ENCODE peak calls at places on chromosome 5, in six cellular contexts. H is spleen, A is GM23338, X is prostate gland, Q is stomach, V is endothelial cell of umbilical vein. O is an unnamed sample.

GRCh38 chr5:141604318-141604717 is 14.5 kb downstream of the DIAPH1 start:
- DNase-seq in V (peak; percentile 45), Q (peak; percentile 34), X (no peak), H (no peak), A (peak; percentile 67), O (no peak)

GRCh38 chr5:37043693-37044092 is 167.1 kb downstream of the NIPBL start:
- DNase-seq in X (no peak), V (no peak), H (no peak), A (peak; percentile 38), Q (no peak), O (no peak)

GRCh38 chr5:10528056-10528816 is 35.6 kb upstream of the ANKRD33B start:
- DNase-seq in A (no peak), V (no peak), H (no peak), Q (no peak), X (no peak), O (no peak)

GRCh38 chr5:139391570-139392323 is 2.0 kb upstream of the MZB1 start:
- DNase-seq in A (peak; percentile 59), X (no peak), V (no peak), Q (no peak), H (no peak), O (no peak)

GRCh38 chr5:3597727-3598082 is 2.1 kb downstream of the IRX1 start:
- DNase-seq in Q (no peak), V (no peak), H (no peak), X (no peak), A (no peak), O (no peak)

GRCh38 chr5:154513669-154514084 is 35.6 kb upstream of the HAND1 start:
- DNase-seq in X (no peak), Q (no peak), A (no peak), V (no peak), H (no peak), O (no peak)

GRCh38 chr5:150531686-150532085 is 23.8 kb downstream of the NDST1 start:
- DNase-seq in X (no peak), H (no peak), V (no peak), A (no peak), Q (no peak), O (no peak)

GRCh38 chr5:56522972-56523371 is 289.8 kb upstream of the ANKRD55 start:
- DNase-seq in X (no peak), H (no peak), A (no peak), Q (no peak), V (peak; percentile 87), O (peak; percentile 42)

GRCh38 chr5:31113101-31113500 is 80.4 kb upstream of the CDH6 start:
- DNase-seq in H (no peak), V (no peak), X (no peak), A (no peak), Q (no peak), O (no peak)

GRCh38 chr5:128304121-128304520 is 220.6 kb downstream of the SLC12A2 start:
- DNase-seq in X (no peak), H (no peak), Q (no peak), V (peak; percentile 16), A (no peak), O (no peak)

GRCh38 chr5:181186902-181187499 is 18.0 kb downstream of the TRIM7 start:
- DNase-seq in V (peak; percentile 15), H (peak; percentile 64), X (no peak), Q (no peak), A (peak; percentile 37), O (no peak)

GRCh38 chr5:172670444-172670843 is 29.4 kb downstream of the NEURL1B start:
- DNase-seq in A (no peak), X (no peak), Q (no peak), H (no peak), V (no peak), O (no peak)

GRCh38 chr5:172669808-172670402 is 28.8 kb downstream of the NEURL1B start:
- DNase-seq in A (peak; percentile 32), Q (no peak), X (no peak), H (peak; percentile 65), V (no peak), O (no peak)

GRCh38 chr5:172666251-172666650 is 25.2 kb downstream of the NEURL1B start:
- DNase-seq in H (no peak), X (no peak), Q (no peak), A (peak; percentile 70), V (no peak), O (no peak)

GRCh38 chr5:172665049-172665541 is 24.0 kb downstream of the NEURL1B start:
- DNase-seq in A (no peak), X (no peak), V (no peak), H (peak; percentile 76), Q (no peak), O (no peak)

DNA sequence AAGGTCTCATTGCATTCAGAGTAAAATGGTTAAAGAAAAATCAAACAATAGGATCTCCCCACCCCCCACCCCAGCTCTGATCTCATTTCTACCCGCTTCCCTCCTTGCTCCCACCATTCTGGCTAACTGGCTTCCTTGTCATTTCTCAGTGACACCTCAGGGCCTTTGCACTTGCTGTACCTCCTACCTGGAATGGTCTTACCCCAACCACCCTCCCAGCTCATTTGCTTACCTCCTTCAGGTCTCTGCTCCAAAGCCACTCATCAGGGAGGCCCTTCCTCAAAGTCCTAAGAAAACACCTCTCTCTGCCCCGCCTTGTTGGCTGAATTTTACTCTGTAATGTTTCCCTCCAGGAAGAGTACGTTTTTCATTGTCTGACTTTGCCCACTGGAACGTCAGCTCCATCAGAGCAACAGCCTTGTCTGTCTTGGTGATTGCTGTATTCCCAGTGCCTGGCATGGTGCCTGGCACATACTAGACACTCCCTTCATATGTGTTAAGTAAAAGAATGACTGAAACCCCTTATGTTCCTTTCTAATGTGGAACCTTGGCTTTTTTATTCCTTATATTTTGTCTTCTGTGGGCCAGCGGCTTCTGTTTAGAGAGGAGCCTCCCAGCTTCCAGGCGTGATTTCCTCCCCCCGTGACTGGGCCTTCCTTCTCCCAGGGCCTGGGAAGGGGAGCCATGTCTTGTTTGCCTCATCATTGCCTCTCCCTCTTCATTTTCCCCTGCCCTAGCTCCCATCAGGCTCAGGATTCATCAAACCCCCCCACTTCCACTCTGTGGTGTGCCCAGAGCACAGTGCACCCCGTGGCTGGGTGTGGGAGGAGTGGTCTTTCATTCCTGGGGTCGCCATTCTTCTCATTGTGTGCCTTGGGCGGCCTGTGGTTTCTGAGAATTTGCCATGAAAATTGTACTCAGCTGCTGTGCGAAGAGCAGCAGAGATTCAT is 27.0 kb downstream of the NEURL1B start:
- DNase-seq in H (no peak), V (no peak), Q (no peak), X (no peak), A (no peak), O (no peak)
- TF ChIP-seq POLR2AphosphoS5 in H (no peak), V (no peak), Q (no peak), X (no peak), A (no peak), O (no peak)

GRCh38 chr5:180113660-180114303 is 42.2 kb upstream of the RNF130 start:
- DNase-seq in A (no peak), Q (no peak), H (no peak), X (no peak), V (no peak), O (no peak)

GRCh38 chr5:180112101-180112861 is 40.7 kb upstream of the RNF130 start:
- DNase-seq in V (no peak), A (no peak), Q (no peak), X (no peak), H (peak; percentile 56), O (no peak)

GRCh38 chr5:180114304-180115003 is 42.9 kb upstream of the RNF130 start:
- DNase-seq in V (no peak), Q (no peak), X (no peak), H (peak; percentile 66), A (no peak), O (no peak)

GRCh38 chr5:180109920-180110319 is 38.4 kb upstream of the RNF130 start:
- DNase-seq in Q (no peak), A (no peak), X (no peak), V (no peak), H (peak; percentile 32), O (no peak)

GRCh38 chr5:180111273-180111695 is 39.7 kb upstream of the RNF130 start:
- DNase-seq in H (peak; percentile 51), Q (no peak), X (no peak), V (no peak), A (no peak), O (no peak)
- H3K4me1 ChIP-seq in H (no peaks in the 10 kb centered on the region), Q (no peaks in the 10 kb centered on the region), X (no peaks in the 10 kb centered on the region), V (no peaks in the 10 kb centered on the region), A (no peaks in the 10 kb centered on the region), O (no peaks in the 10 kb centered on the region)

GRCh38 chr5:135051399-135051798 is 17.4 kb upstream of the PITX1 start:
- DNase-seq in H (no peak), X (no peak), Q (no peak), A (no peak), V (no peak), O (no peak)
- H3K27me3 ChIP-seq in H (peaks cover 75% of the 10 kb centered on the region), X (peaks cover 13% of the 10 kb centered on the region), Q (no peaks in the 10 kb centered on the region), A (peaks cover 64% of the 10 kb centered on the region), V (peaks cover 64% of the 10 kb centered on the region), O (no peaks in the 10 kb centered on the region)

DNA sequence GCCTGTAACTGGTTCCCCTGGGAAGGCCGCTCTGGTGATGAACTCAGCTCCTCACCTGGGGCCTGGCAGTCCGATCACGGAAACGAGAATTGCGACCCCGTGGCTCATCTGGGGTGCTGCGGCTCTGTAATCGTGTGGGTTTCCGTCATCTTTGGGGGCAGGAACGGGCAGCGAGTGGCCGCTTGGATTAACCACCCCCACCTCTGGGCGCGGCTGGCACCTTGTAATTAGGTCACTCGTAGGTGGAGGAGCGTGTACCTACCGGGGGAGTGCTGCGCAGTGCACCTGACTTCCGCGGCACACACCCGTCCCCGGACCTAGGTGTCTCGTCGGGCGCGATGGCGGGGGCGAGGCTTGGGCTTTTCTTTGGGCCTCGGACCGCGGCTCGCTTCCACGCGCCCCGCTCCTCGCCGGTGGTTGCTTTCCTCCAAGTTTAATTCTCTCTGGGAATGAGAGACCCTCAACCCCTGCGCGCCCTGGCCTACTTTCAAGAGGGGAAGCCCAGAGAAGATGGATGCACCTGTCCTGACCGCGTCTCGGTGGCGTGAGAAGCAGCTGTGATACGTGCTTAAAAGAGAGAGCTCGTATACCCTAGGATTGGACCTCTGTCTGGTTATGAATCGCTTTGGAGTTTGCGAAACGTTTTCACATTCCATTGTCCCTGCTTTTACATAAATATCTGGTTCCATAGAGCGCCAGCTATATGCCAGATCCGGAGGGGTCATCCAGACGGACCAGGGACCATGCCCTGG is 744 bp upstream of the PPP2CA start:
- DNase-seq in H (peak; percentile 94), V (peak; percentile 12), Q (peak; percentile 87), X (no peak), A (no peak), O (peak; percentile 92)
- TF ChIP-seq POLR2AphosphoS5 in H (no peak), V (no peak), Q (no peak), X (no peak), A (peak; percentile 69), O (peak; percentile 71)

O was measured in upper lobe of left lung.